ENCODE peak calls at places on chromosomes 6 and 20, in four cellular contexts. T is MM.1S, L is GM23248, O is PC-3. K is an unnamed sample.

GRCh38 chr20:32167552-32167951 is 40.0 kb downstream of the PLAGL2 start:
- DNase-seq in T (no peak), L (no peak), O (no peak), K (no peak)

GRCh38 chr6:36670271-36670670 is 8.2 kb upstream of the CDKN1A start:
- DNase-seq in T (no peak), L (no peak), O (no peak), K (no peak)

GRCh38 chr20:1225729-1226313 is at the start of gene RAD21L1:
- DNase-seq in T (peak), L (peak), O (peak), K (peak)

GRCh38 chr20:63733117-63733516 is 3.3 kb upstream of the LIME1 start:
- DNase-seq in T (no peak), L (no peak), O (no peak), K (no peak)

GRCh38 chr6:169843991-169844390 is 92.6 kb downstream of the ERMARD start:
- DNase-seq in T (no peak), L (no peak), O (no peak), K (no peak)

GRCh38 chr6:81067057-81067456 is 685.4 kb downstream of the TENT5A start:
- DNase-seq in T (no peak), L (peak), O (no peak), K (no peak)

GRCh38 chr6:36956111-36956820 is 1.7 kb downstream of the PI16 start:
- DNase-seq in T (no peak), L (peak), O (peak), K (no peak)

GRCh38 chr6:125444234-125444949 is 142.6 kb upstream of the HDDC2 start:
- DNase-seq in T (no peak), L (no peak), O (no peak), K (peak)

GRCh38 chr6:100664274-100665040 is 199.7 kb upstream of the SIM1 start:
- DNase-seq in T (peak), L (peak), O (peak), K (peak)

GRCh38 chr20:20480689-20481088 is 112.8 kb downstream of the INSM1 start:
- DNase-seq in T (no peak), L (peak), O (peak), K (peak)

GRCh38 chr6:163756079-163756478 is 341.6 kb downstream of the QKI start:
- DNase-seq in T (peak), L (no peak), O (no peak), K (no peak)

GRCh38 chr6:20924911-20925543 is 390.8 kb downstream of the CDKAL1 start:
- DNase-seq in T (no peak), L (peak), O (peak), K (no peak)

GRCh38 chr20:63454729-63455567 is 17.5 kb downstream of the KCNQ2 start:
- DNase-seq in T (no peak), L (no peak), O (no peak), K (no peak)

GRCh38 chr6:30562470-30563425 is 5.7 kb downstream of the PRR3 start:
- DNase-seq in T (no peak), L (no peak), O (no peak), K (no peak)

GRCh38 chr6:116229287-116229913 is 24.5 kb downstream of the TSPYL4 start:
- DNase-seq in T (no peak), L (peak), O (no peak), K (peak)

GRCh38 chr6:21595265-21595950 is 1.9 kb downstream of the SOX4 start:
- DNase-seq in T (peak), L (peak), O (peak), K (peak)

GRCh38 chr20:22575087-22575721 is 9.2 kb downstream of the FOXA2 start:
- DNase-seq in T (no peak), L (no peak), O (peak), K (no peak)

GRCh38 chr6:11974089-11974488 is 38.0 kb upstream of the HIVEP1 start:
- DNase-seq in T (no peak), L (peak), O (peak), K (no peak)

GRCh38 chr6:128186724-128187123 is 285.9 kb upstream of the THEMIS start:
- DNase-seq in T (no peak), L (no peak), O (no peak), K (no peak)

GRCh38 chr6:44627879-44628271 is 240.4 kb downstream of the CDC5L start:
- DNase-seq in T (no peak), L (no peak), O (no peak), K (no peak)

GRCh38 chr6:134317471-134318131 is at the start of gene SGK1:
- DNase-seq in T (no peak), L (peak), O (peak), K (peak)

GRCh38 chr6:169490409-169490708 is 211.5 kb downstream of the WDR27 start:
- DNase-seq in T (no peak), L (no peak), O (no peak), K (no peak)

GRCh38 chr6:149080511-149080910 is 237.0 kb upstream of the TAB2 start:
- DNase-seq in T (no peak), L (peak), O (no peak), K (no peak)

GRCh38 chr6:9085054-9085746 is 649.9 kb upstream of the SLC35B3 start:
- DNase-seq in T (no peak), L (no peak), O (no peak), K (no peak)

GRCh38 chr20:17480696-17481095 is 50.5 kb downstream of the BFSP1 start:
- DNase-seq in T (no peak), L (no peak), O (no peak), K (no peak)

GRCh38 chr6:20511858-20512257 is 22.4 kb upstream of the CDKAL1 start:
- DNase-seq in T (no peak), L (no peak), O (no peak), K (no peak)

GRCh38 chr20:52118696-52119095 is 72.9 kb downstream of the ZFP64 start:
- DNase-seq in T (no peak), L (no peak), O (no peak), K (no peak)

GRCh38 chr6:39568896-39569295 is 156.3 kb downstream of the KIF6 start:
- DNase-seq in T (no peak), L (peak), O (peak), K (no peak)

GRCh38 chr6:89584539-89584938 is 54.0 kb downstream of the LYRM2 start:
- DNase-seq in T (no peak), L (no peak), O (no peak), K (no peak)

GRCh38 chr6:149223934-149224333 is 93.6 kb upstream of the TAB2 start:
- DNase-seq in T (no peak), L (no peak), O (no peak), K (no peak)

GRCh38 chr20:34268851-34269668 is 27.8 kb downstream of the ASIP start:
- DNase-seq in T (peak), L (peak), O (no peak), K (peak)

GRCh38 chr6:3108746-3109414 is 9.6 kb upstream of the BPHL start:
- DNase-seq in T (no peak), L (no peak), O (no peak), K (peak)

GRCh38 chr6:157219201-157220200 is 103.8 kb downstream of the TMEM242 start:
- DNase-seq in T (no peak), L (peak), O (peak), K (no peak)
- TF ChIP-seq EZH2phosphoT487 in T (no peak), L (no peak), O (no peak), K (no peak)

DNA sequence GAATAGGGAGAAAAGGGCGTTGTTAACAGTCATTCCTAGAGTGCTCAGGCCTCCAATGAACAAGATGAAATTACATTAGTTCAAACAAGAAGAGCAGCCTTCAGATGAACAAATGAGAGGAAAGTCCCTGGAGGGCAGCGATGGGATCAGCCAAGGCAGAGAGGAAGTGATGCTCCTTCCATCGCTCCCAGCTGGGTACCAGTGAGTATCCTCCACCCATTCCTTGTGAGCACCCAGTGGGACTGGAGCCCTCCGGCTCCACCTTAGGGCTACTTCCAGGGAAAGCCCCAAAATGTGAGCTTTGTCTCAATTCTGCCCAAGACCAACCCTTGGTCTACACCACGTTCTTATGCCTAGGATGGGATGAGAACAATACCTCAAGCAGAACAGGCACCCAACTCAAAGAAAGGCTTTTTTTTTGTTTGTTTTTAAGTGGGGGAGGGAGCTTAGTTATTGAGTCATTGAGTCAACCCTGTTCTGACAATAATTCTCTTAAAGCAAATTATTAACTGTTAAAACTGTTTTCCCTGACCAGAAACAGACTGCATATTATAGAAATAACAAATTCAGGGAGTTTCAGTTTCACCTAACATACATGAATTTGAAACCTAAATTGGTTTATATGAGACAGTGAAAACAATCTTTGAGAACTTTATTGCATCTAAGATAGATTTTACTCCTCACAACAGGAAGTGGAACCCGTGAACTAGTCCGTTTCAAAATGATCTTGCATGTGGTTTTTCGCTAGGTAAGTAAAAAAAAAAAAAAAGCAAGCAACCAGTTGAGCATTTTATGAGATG is 106.9 kb downstream of the IPCEF1 start:
- DNase-seq in T (peak), L (no peak), O (no peak), K (no peak)
- TF ChIP-seq EZH2phosphoT487 in T (no peak), L (no peak), O (no peak), K (no peak)

DNA sequence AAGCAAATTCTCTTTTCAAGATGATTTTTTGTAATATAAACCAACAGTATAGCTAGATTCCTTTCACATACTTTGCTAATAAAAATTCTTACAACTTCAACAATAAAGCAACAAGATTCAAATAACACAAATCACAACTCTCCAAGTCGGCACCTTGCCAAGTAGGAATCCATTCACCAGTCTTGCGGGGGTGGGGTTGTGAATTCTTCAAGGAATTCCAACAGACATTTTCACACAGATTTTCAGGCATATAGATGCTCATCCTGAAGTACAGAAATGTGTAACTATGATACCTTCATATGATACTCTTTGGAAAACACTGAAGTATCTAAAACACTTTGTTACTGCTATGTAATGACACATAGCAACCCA is 36.5 kb downstream of the SCML4 start:
- DNase-seq in T (no peak), L (no peak), O (no peak), K (no peak)
- TF ChIP-seq EZH2phosphoT487 in T (no peak), L (no peak), O (no peak), K (no peak)

DNA sequence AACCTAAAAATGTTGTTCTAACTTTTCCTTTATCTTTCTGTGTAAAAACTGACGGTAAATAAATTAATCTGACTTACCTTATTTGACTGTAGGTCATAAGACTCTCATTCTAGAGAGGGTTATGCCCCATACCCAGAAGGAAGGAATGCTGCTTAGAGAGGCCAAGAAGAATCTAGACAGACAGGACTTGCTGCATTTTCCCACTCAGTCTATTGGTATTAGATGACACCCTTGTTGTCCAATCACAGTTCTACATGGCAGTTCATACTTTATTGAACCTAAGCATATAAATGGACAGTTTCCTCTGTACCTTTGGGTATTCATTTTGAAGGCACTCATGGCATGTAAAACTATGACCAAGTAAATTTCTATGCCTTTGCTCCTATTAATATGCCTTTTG is 359.6 kb upstream of the ID4 start:
- DNase-seq in T (no peak), L (no peak), O (peak), K (no peak)
- TF ChIP-seq EZH2phosphoT487 in T (no peak), L (no peak), O (no peak), K (no peak)

GRCh38 chr6:32298632-32299336 is 72.9 kb downstream of the TSBP1 start:
- DNase-seq in T (no peak), L (peak), O (peak), K (no peak)
- TF ChIP-seq EZH2phosphoT487 in T (no peak), L (no peak), O (no peak), K (no peak)

GRCh38 chr6:52545844-52546119 is 31.1 kb downstream of the TRAM2 start:
- DNase-seq in T (no peak), L (no peak), O (no peak), K (no peak)

GRCh38 chr6:52543729-52544324 is 33.0 kb downstream of the TRAM2 start:
- DNase-seq in T (no peak), L (peak), O (peak), K (no peak)

GRCh38 chr6:52543262-52543661 is 33.6 kb downstream of the TRAM2 start:
- DNase-seq in T (no peak), L (peak), O (peak), K (no peak)

GRCh38 chr6:52545050-52545843 is 31.6 kb downstream of the TRAM2 start:
- DNase-seq in T (no peak), L (no peak), O (no peak), K (no peak)

GRCh38 chr6:52544325-52545022 is 32.4 kb downstream of the TRAM2 start:
- DNase-seq in T (no peak), L (peak), O (peak), K (no peak)
- TF ChIP-seq EZH2phosphoT487 in T (no peak), L (no peak), O (no peak), K (no peak)

GRCh38 chr20:13464702-13465101 is 174.0 kb downstream of the TASP1 start:
- DNase-seq in T (no peak), L (peak), O (no peak), K (no peak)
- TF ChIP-seq EZH2phosphoT487 in T (no peak), L (no peak), O (no peak), K (no peak)

GRCh38 chr20:56628873-56629463 is at the start of gene TFAP2C:
- DNase-seq in T (peak), L (peak), O (peak), K (peak)

GRCh38 chr20:56628015-56628872 is 862 bp upstream of the TFAP2C start:
- DNase-seq in T (peak), L (peak), O (peak), K (peak)

GRCh38 chr20:56630086-56630493 is 984 bp downstream of the TFAP2C start:
- DNase-seq in T (peak), L (peak), O (peak), K (peak)

GRCh38 chr20:56630506-56631317 is 1.6 kb downstream of the TFAP2C start:
- DNase-seq in T (no peak), L (peak), O (peak), K (peak)

DNA sequence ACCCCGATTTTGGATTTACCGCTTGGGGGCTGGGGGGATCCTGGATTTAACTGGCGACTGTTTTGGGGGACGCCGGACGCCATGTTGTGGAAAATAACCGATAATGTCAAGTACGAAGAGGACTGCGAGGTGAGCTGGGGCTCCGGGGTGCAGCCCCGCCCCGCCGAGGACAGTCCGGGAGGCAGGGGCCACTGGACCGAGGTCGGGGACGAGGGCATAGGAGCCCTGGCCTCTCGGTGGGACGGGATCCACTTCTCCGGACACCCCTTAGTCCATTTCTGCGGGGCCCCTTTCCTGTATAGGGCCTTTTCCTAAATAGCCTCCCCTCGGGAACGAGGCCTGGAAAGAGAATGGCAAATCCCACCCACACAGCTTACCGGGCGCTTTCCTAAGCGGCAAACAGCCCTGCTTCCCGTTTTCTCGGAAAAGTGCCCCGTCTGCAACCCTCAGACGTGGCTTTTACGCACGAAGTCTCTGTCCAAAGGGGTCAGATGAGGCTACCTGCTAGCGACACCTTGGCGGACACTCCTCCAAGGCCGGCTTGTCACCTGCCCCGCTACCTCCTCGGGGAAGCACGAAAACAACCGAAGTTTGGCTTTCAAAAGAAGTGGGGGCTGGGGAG is 469 bp downstream of the TFAP2C start:
- DNase-seq in T (peak), L (peak), O (peak), K (no peak)
- TF ChIP-seq EZH2phosphoT487 in T (no peak), L (no peak), O (no peak), K (peak)

DNA sequence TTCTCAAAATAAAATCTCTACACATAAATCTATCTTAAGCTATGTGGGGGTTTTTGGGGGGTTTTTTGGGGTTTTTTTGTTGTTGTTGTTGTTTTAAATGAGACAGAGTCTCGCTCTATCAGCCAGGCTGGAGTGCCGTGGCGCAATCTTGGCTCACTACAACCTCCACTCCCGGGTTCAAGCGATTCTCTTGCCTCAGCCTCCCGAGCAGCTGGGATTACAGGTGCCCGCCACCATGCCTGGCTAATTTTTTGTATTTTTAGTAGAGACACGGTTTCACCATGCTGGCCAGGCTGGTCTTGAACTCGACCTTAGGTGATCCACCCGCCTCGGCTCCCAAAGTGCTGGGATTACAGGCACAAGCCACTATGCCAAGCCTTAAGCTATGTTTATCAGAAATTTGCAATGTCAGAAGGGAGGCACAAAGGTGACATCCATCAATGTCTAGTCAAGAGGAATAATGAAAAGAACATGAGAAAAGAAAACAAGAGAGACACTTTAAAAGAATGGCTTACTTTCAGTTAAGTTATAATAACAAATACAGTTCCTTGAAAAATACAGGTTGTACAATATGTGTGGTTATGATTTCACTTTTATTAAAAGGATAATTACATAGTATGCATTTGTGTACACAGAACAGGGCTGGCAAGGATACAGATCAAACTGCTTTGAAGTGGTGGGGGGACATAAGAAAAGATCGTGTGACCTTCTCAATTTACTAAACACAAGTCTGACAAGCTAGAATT is 28.6 kb downstream of the SLC23A2 start:
- DNase-seq in T (no peak), L (no peak), O (no peak), K (no peak)
- TF ChIP-seq EZH2phosphoT487 in T (no peak), L (no peak), O (no peak), K (no peak)

DNA sequence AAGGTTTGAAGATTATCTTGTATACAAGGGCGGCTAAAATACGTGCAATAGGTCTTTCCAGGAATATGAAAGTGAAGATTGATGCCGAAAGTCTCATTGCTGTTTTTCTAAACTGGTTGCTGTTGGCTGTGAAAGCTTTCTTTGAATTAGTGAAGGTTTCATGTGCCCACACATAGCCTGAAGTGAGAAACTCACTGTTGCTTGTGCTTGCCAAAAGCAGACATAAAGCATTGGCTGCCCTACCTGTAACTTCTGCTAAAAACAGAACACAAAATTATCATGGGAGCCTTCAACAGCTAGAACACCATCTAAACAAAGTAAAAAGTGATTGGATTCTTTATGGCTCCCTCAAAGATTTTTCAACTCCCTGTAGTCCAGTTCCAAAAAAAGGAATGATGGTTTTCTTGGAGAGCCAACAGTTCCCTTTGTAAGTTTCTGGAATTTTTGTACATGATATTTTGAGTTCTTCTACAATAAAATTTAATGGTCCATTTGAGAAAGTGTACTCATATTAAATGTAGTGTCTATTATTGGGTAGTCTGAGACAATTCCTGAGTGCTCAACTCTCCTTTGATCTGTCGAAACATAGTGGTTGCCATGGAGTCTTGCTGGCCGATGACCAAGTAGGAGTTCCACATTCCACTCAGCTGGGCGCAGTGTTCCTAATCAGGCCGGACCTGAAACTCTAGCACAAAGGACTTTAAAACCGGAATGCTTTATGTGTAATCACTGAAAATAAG is 68.5 kb downstream of the PLEKHG1 start:
- DNase-seq in T (peak), L (peak), O (peak), K (peak)
- TF ChIP-seq EZH2phosphoT487 in T (no peak), L (no peak), O (no peak), K (no peak)

K was measured in hepatocyte.